ENCODE peak calls at places on chromosomes 5 and 9, in five cellular contexts. Q is NAMALWA, W is IMR-90, N is GM06990, P is T-helper 1 cell. T is an unnamed sample.

GRCh38 chr9:109319072-109319630 is 1.7 kb downstream of the EPB41L4B start:
- DNase-seq in Q (no peak), W (no peak), N (no peak), P (no peak), T (no peak)

GRCh38 chr9:133356391-133357091 is at the start of the genes SURF1 and SURF2:
- DNase-seq in Q (peak; percentile 91), W (peak; percentile 66), N (peak; percentile 90), P (peak; percentile 81), T (no peak)

GRCh38 chr9:110580850-110581249 is 1.3 kb upstream of the SVEP1 start:
- DNase-seq in Q (no peak), W (peak; percentile 57), N (no peak), P (no peak), T (no peak)

GRCh38 chr5:174735498-174736350 is 11.3 kb downstream of the MSX2 start:
- DNase-seq in Q (no peak), W (no peak), N (no peak), P (no peak), T (no peak)

GRCh38 chr5:142437563-142437962 is 112.7 kb upstream of the SPRY4 start:
- DNase-seq in Q (no peak), W (no peak), N (no peak), P (no peak), T (no peak)

GRCh38 chr5:81971086-81971693 is 633 bp upstream of the ATG10 start:
- DNase-seq in Q (peak; percentile 61), W (peak; percentile 21), N (peak; percentile 29), P (no peak), T (no peak)

GRCh38 chr5:113950186-113950585 is 411.7 kb upstream of the KCNN2 start:
- DNase-seq in Q (no peak), W (no peak), N (no peak), P (no peak), T (no peak)

GRCh38 chr5:172904643-172905345 is 54.4 kb upstream of the RPL26L1 start:
- DNase-seq in Q (no peak), W (peak; percentile 84), N (no peak), P (no peak), T (peak; percentile 13)

GRCh38 chr9:95018099-95018927 is 291.8 kb downstream of the AOPEP start:
- DNase-seq in Q (no peak), W (peak; percentile 97), N (no peak), P (no peak), T (no peak)

GRCh38 chr9:113269871-113270270 is 5.5 kb downstream of the CDC26 start:
- DNase-seq in Q (no peak), W (no peak), N (no peak), P (no peak), T (no peak)

GRCh38 chr9:73073337-73074175 is 78.1 kb upstream of the ANXA1 start:
- DNase-seq in Q (no peak), W (no peak), N (no peak), P (no peak), T (no peak)

GRCh38 chr9:135297716-135298075 is 181.9 kb upstream of the PPP1R26 start:
- DNase-seq in Q (no peak), W (no peak), N (no peak), P (no peak), T (no peak)

GRCh38 chr5:78360674-78361225 is 333 bp downstream of the SCAMP1 start:
- DNase-seq in Q (no peak), W (no peak), N (peak; percentile 64), P (peak; percentile 52), T (no peak)

GRCh38 chr9:117169089-117169488 is 245.8 kb downstream of the ASTN2 start:
- DNase-seq in Q (no peak), W (no peak), N (no peak), P (no peak), T (no peak)

GRCh38 chr9:89048611-89049010 is 57.3 kb downstream of the S1PR3 start:
- DNase-seq in Q (no peak), W (no peak), N (no peak), P (no peak), T (no peak)

GRCh38 chr9:98989036-98990000 is 45.6 kb downstream of the COL15A1 start:
- DNase-seq in Q (peak; percentile 15), W (peak; percentile 100), N (no peak), P (no peak), T (no peak)

GRCh38 chr5:65721050-65721774 is 697 bp downstream of the SGTB start:
- DNase-seq in Q (peak; percentile 62), W (peak; percentile 83), N (peak; percentile 32), P (no peak), T (peak; percentile 68)

GRCh38 chr5:88656196-88656935 is 226.6 kb downstream of the MEF2C start:
- DNase-seq in Q (no peak), W (no peak), N (no peak), P (no peak), T (no peak)

GRCh38 chr5:68176802-68177479 is 38.6 kb upstream of the PIK3R1 start:
- DNase-seq in Q (no peak), W (no peak), N (no peak), P (no peak), T (no peak)

GRCh38 chr9:32427111-32427873 is 42.8 kb downstream of the ACO1 start:
- DNase-seq in Q (no peak), W (peak; percentile 77), N (no peak), P (no peak), T (peak; percentile 19)

GRCh38 chr5:14168139-14168792 is 25.1 kb downstream of the TRIO start:
- DNase-seq in Q (peak; percentile 80), W (peak; percentile 51), N (peak; percentile 59), P (no peak), T (no peak)

GRCh38 chr5:72529383-72529782 is 22.2 kb upstream of the ZNF366 start:
- DNase-seq in Q (no peak), W (no peak), N (no peak), P (no peak), T (no peak)

GRCh38 chr5:80242849-80243248 is 13.0 kb downstream of the SERINC5 start:
- DNase-seq in Q (no peak), W (no peak), N (no peak), P (no peak), T (no peak)

GRCh38 chr9:108552459-108553040 is 303.2 kb downstream of the ACTL7B start:
- DNase-seq in Q (no peak), W (peak; percentile 23), N (no peak), P (no peak), T (no peak)

GRCh38 chr9:90343360-90343759 is 299.3 kb downstream of the DIRAS2 start:
- DNase-seq in Q (no peak), W (peak; percentile 2), N (no peak), P (no peak), T (no peak)

GRCh38 chr9:37679649-37680402 is 29.1 kb downstream of the FRMPD1 start:
- DNase-seq in Q (no peak), W (no peak), N (no peak), P (no peak), T (no peak)

GRCh38 chr5:150410524-150411244 is 2.0 kb downstream of the CD74 start:
- DNase-seq in Q (peak; percentile 98), W (peak; percentile 74), N (peak; percentile 68), P (no peak), T (peak; percentile 11)

GRCh38 chr5:148856009-148856367 is 29.6 kb downstream of the ADRB2 start:
- DNase-seq in Q (no peak), W (no peak), N (no peak), P (no peak), T (no peak)

GRCh38 chr9:76441551-76442322 is 17.2 kb upstream of the GCNT1 start:
- DNase-seq in Q (no peak), W (peak; percentile 92), N (peak; percentile 63), P (no peak), T (no peak)